ENCODE peak calls at places on chromosomes 3 and 15, in eight cellular contexts. One of them, this sample, is unnamed.

GRCh38 chr3:42612928-42613327 is 12.4 kb downstream of the NKTR start:
- ATAC-seq in HepG2: peak
- ATAC-seq in HCT116: peak
- ATAC-seq in Panc1: peak
- ATAC-seq in GM23338: no peak
- ATAC-seq in GM12878: peak
- ATAC-seq in upper lobe of left lung: no peak
- ATAC-seq in K562: peak
- ATAC-seq in this sample: no peak

GRCh38 chr15:31157644-31158069 is 56.1 kb upstream of the TRPM1 start:
- ATAC-seq in HepG2: peak
- ATAC-seq in HCT116: no peak
- ATAC-seq in Panc1: no peak
- ATAC-seq in GM23338: no peak
- ATAC-seq in GM12878: no peak
- ATAC-seq in upper lobe of left lung: no peak
- ATAC-seq in K562: no peak
- ATAC-seq in this sample: peak

GRCh38 chr3:128283429-128283828 is 130.1 kb downstream of the EEFSEC start:
- ATAC-seq in HepG2: no peak
- ATAC-seq in HCT116: no peak
- ATAC-seq in Panc1: no peak
- ATAC-seq in GM23338: no peak
- ATAC-seq in GM12878: no peak
- ATAC-seq in upper lobe of left lung: no peak
- ATAC-seq in K562: no peak
- ATAC-seq in this sample: no peak

GRCh38 chr3:83953417-83954089 is 1005.2 kb upstream of the CADM2 start:
- ATAC-seq in HepG2: no peak
- ATAC-seq in HCT116: no peak
- ATAC-seq in Panc1: no peak
- ATAC-seq in GM23338: no peak
- ATAC-seq in GM12878: no peak
- ATAC-seq in upper lobe of left lung: no peak
- ATAC-seq in K562: no peak
- ATAC-seq in this sample: no peak

GRCh38 chr3:126107203-126107939 is 23.4 kb upstream of the SLC41A3 start:
- ATAC-seq in HepG2: no peak
- ATAC-seq in HCT116: no peak
- ATAC-seq in Panc1: no peak
- ATAC-seq in GM23338: no peak
- ATAC-seq in GM12878: no peak
- ATAC-seq in upper lobe of left lung: no peak
- ATAC-seq in K562: no peak
- ATAC-seq in this sample: no peak

GRCh38 chr15:34203936-34204335 is 6.0 kb downstream of the KATNBL1 start:
- ATAC-seq in HepG2: no peak
- ATAC-seq in HCT116: no peak
- ATAC-seq in Panc1: no peak
- ATAC-seq in GM23338: no peak
- ATAC-seq in GM12878: no peak
- ATAC-seq in upper lobe of left lung: no peak
- ATAC-seq in K562: no peak
- ATAC-seq in this sample: no peak

GRCh38 chr15:59524331-59524731 is 86.3 kb downstream of the FAM81A start:
- ATAC-seq in HepG2: peak
- ATAC-seq in HCT116: no peak
- ATAC-seq in Panc1: no peak
- ATAC-seq in GM23338: no peak
- ATAC-seq in GM12878: no peak
- ATAC-seq in upper lobe of left lung: peak
- ATAC-seq in K562: no peak
- ATAC-seq in this sample: no peak

GRCh38 chr3:63947594-63947993 is 35.4 kb upstream of the SCAANT1 start:
- ATAC-seq in HepG2: no peak
- ATAC-seq in HCT116: no peak
- ATAC-seq in Panc1: no peak
- ATAC-seq in GM23338: no peak
- ATAC-seq in GM12878: peak
- ATAC-seq in upper lobe of left lung: no peak
- ATAC-seq in K562: no peak
- ATAC-seq in this sample: no peak

GRCh38 chr15:100710213-100710612 is 107.8 kb downstream of the ASB7 start:
- ATAC-seq in HepG2: peak
- ATAC-seq in HCT116: no peak
- ATAC-seq in Panc1: no peak
- ATAC-seq in GM23338: no peak
- ATAC-seq in GM12878: no peak
- ATAC-seq in upper lobe of left lung: peak
- ATAC-seq in K562: no peak
- ATAC-seq in this sample: no peak

GRCh38 chr3:186383026-186383993 is 21.3 kb upstream of the DGKG start:
- ATAC-seq in HepG2: no peak
- ATAC-seq in HCT116: no peak
- ATAC-seq in Panc1: peak
- ATAC-seq in GM23338: peak
- ATAC-seq in GM12878: no peak
- ATAC-seq in upper lobe of left lung: no peak
- ATAC-seq in K562: no peak
- ATAC-seq in this sample: peak

GRCh38 chr3:46593274-46593862 is 19.0 kb upstream of the FAM240A start:
- ATAC-seq in HepG2: no peak
- ATAC-seq in HCT116: no peak
- ATAC-seq in Panc1: no peak
- ATAC-seq in GM23338: peak
- ATAC-seq in GM12878: no peak
- ATAC-seq in upper lobe of left lung: no peak
- ATAC-seq in K562: peak
- ATAC-seq in this sample: no peak

GRCh38 chr3:111808439-111808838 is 50.6 kb upstream of the PHLDB2 start:
- ATAC-seq in HepG2: peak
- ATAC-seq in HCT116: peak
- ATAC-seq in Panc1: no peak
- ATAC-seq in GM23338: no peak
- ATAC-seq in GM12878: no peak
- ATAC-seq in upper lobe of left lung: no peak
- ATAC-seq in K562: no peak
- ATAC-seq in this sample: no peak

GRCh38 chr15:59394166-59394661 is 21.5 kb upstream of the MYO1E start:
- ATAC-seq in HepG2: no peak
- ATAC-seq in HCT116: no peak
- ATAC-seq in Panc1: no peak
- ATAC-seq in GM23338: no peak
- ATAC-seq in GM12878: no peak
- ATAC-seq in upper lobe of left lung: no peak
- ATAC-seq in K562: no peak
- ATAC-seq in this sample: no peak

GRCh38 chr15:92954578-92954977 is 54.5 kb downstream of the CHD2 start:
- ATAC-seq in HepG2: peak
- ATAC-seq in HCT116: no peak
- ATAC-seq in Panc1: no peak
- ATAC-seq in GM23338: no peak
- ATAC-seq in GM12878: peak
- ATAC-seq in upper lobe of left lung: no peak
- ATAC-seq in K562: peak
- ATAC-seq in this sample: no peak

GRCh38 chr3:172127929-172128580 is 88.7 kb downstream of the FNDC3B start:
- ATAC-seq in HepG2: peak
- ATAC-seq in HCT116: no peak
- ATAC-seq in Panc1: no peak
- ATAC-seq in GM23338: no peak
- ATAC-seq in GM12878: no peak
- ATAC-seq in upper lobe of left lung: no peak
- ATAC-seq in K562: no peak
- ATAC-seq in this sample: no peak

GRCh38 chr3:172131746-172132145 is 92.4 kb downstream of the FNDC3B start:
- ATAC-seq in HepG2: no peak
- ATAC-seq in HCT116: no peak
- ATAC-seq in Panc1: no peak
- ATAC-seq in GM23338: no peak
- ATAC-seq in GM12878: no peak
- ATAC-seq in upper lobe of left lung: no peak
- ATAC-seq in K562: no peak
- ATAC-seq in this sample: no peak

GRCh38 chr3:172128852-172129251 is 89.5 kb downstream of the FNDC3B start:
- ATAC-seq in HepG2: no peak
- ATAC-seq in HCT116: no peak
- ATAC-seq in Panc1: no peak
- ATAC-seq in GM23338: no peak
- ATAC-seq in GM12878: no peak
- ATAC-seq in upper lobe of left lung: no peak
- ATAC-seq in K562: no peak
- ATAC-seq in this sample: no peak

GRCh38 chr3:172129534-172129867 is 90.1 kb downstream of the FNDC3B start:
- ATAC-seq in HepG2: no peak
- ATAC-seq in HCT116: no peak
- ATAC-seq in Panc1: no peak
- ATAC-seq in GM23338: no peak
- ATAC-seq in GM12878: no peak
- ATAC-seq in upper lobe of left lung: no peak
- ATAC-seq in K562: no peak
- ATAC-seq in this sample: peak

GRCh38 chr3:172129868-172130751 is 90.7 kb downstream of the FNDC3B start:
- ATAC-seq in HepG2: peak
- ATAC-seq in HCT116: peak
- ATAC-seq in Panc1: peak
- ATAC-seq in GM23338: no peak
- ATAC-seq in GM12878: peak
- ATAC-seq in upper lobe of left lung: peak
- ATAC-seq in K562: peak
- ATAC-seq in this sample: peak
- H3K4me3 ChIP-seq in HepG2: peak
- H3K4me3 ChIP-seq in HCT116: no peak
- H3K4me3 ChIP-seq in Panc1: peak
- H3K4me3 ChIP-seq in GM23338: no peak
- H3K4me3 ChIP-seq in GM12878: no peak
- H3K4me3 ChIP-seq in upper lobe of left lung: no peak
- H3K4me3 ChIP-seq in K562: no peak
- H3K4me3 ChIP-seq in this sample: no peak

GRCh38 chr3:182605882-182606611 is 187.3 kb upstream of the ATP11B start:
- ATAC-seq in HepG2: no peak
- ATAC-seq in HCT116: no peak
- ATAC-seq in Panc1: no peak
- ATAC-seq in GM23338: no peak
- ATAC-seq in GM12878: no peak
- ATAC-seq in upper lobe of left lung: no peak
- ATAC-seq in K562: no peak
- ATAC-seq in this sample: no peak

GRCh38 chr3:182608876-182609275 is 184.4 kb upstream of the ATP11B start:
- ATAC-seq in HepG2: no peak
- ATAC-seq in HCT116: no peak
- ATAC-seq in Panc1: no peak
- ATAC-seq in GM23338: no peak
- ATAC-seq in GM12878: no peak
- ATAC-seq in upper lobe of left lung: no peak
- ATAC-seq in K562: no peak
- ATAC-seq in this sample: no peak

GRCh38 chr3:182606905-182607504 is 186.3 kb upstream of the ATP11B start:
- ATAC-seq in HepG2: no peak
- ATAC-seq in HCT116: no peak
- ATAC-seq in Panc1: no peak
- ATAC-seq in GM23338: no peak
- ATAC-seq in GM12878: no peak
- ATAC-seq in upper lobe of left lung: no peak
- ATAC-seq in K562: no peak
- ATAC-seq in this sample: no peak

GRCh38 chr3:182612332-182612731 is 181.0 kb upstream of the ATP11B start:
- ATAC-seq in HepG2: no peak
- ATAC-seq in HCT116: no peak
- ATAC-seq in Panc1: no peak
- ATAC-seq in GM23338: no peak
- ATAC-seq in GM12878: no peak
- ATAC-seq in upper lobe of left lung: no peak
- ATAC-seq in K562: no peak
- ATAC-seq in this sample: no peak

GRCh38 chr3:182609575-182610156 is 183.6 kb upstream of the ATP11B start:
- ATAC-seq in HepG2: no peak
- ATAC-seq in HCT116: peak
- ATAC-seq in Panc1: no peak
- ATAC-seq in GM23338: no peak
- ATAC-seq in GM12878: no peak
- ATAC-seq in upper lobe of left lung: peak
- ATAC-seq in K562: no peak
- ATAC-seq in this sample: no peak
- TF ChIP-seq POLR2AphosphoS5 in HepG2: no peak
- TF ChIP-seq POLR2AphosphoS5 in HCT116: peak
- TF ChIP-seq POLR2AphosphoS5 in Panc1: no peak
- TF ChIP-seq POLR2AphosphoS5 in GM23338: no peak
- TF ChIP-seq POLR2AphosphoS5 in GM12878: no peak
- TF ChIP-seq POLR2AphosphoS5 in upper lobe of left lung: no peak
- TF ChIP-seq POLR2AphosphoS5 in K562: no peak
- TF ChIP-seq POLR2AphosphoS5 in this sample: no peak

GRCh38 chr3:19075037-19075436 is 73.3 kb upstream of the KCNH8 start:
- ATAC-seq in HepG2: no peak
- ATAC-seq in HCT116: no peak
- ATAC-seq in Panc1: no peak
- ATAC-seq in GM23338: no peak
- ATAC-seq in GM12878: no peak
- ATAC-seq in upper lobe of left lung: no peak
- ATAC-seq in K562: no peak
- ATAC-seq in this sample: no peak

GRCh38 chr3:19073341-19074105 is 74.8 kb upstream of the KCNH8 start:
- ATAC-seq in HepG2: no peak
- ATAC-seq in HCT116: no peak
- ATAC-seq in Panc1: no peak
- ATAC-seq in GM23338: no peak
- ATAC-seq in GM12878: no peak
- ATAC-seq in upper lobe of left lung: no peak
- ATAC-seq in K562: no peak
- ATAC-seq in this sample: no peak

GRCh38 chr3:19074257-19074938 is 73.9 kb upstream of the KCNH8 start:
- ATAC-seq in HepG2: no peak
- ATAC-seq in HCT116: no peak
- ATAC-seq in Panc1: no peak
- ATAC-seq in GM23338: peak
- ATAC-seq in GM12878: no peak
- ATAC-seq in upper lobe of left lung: no peak
- ATAC-seq in K562: no peak
- ATAC-seq in this sample: no peak

DNA sequence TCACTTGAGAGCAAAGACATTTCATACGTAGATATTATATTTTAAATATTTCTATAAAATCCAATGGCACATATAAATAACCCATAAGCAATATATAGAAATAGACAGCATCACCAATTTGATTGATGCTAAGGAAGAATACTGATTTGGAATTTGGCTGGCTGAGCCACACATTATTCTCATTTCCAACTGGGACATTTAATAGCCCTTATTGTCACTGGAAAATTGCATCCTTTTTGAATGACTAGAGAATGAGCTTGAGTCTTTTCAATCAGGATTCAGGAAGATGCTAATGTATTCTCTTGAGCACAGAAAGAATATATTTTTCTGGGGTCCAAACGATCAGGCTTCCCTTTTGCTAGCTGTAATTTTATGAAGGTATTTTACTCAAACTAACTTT is 70.9 kb upstream of the KCNH8 start:
- ATAC-seq in HepG2: no peak
- ATAC-seq in HCT116: no peak
- ATAC-seq in Panc1: no peak
- ATAC-seq in GM23338: no peak
- ATAC-seq in GM12878: no peak
- ATAC-seq in upper lobe of left lung: no peak
- ATAC-seq in K562: no peak
- ATAC-seq in this sample: no peak
- H3K4me3 ChIP-seq in HepG2: no peak
- H3K4me3 ChIP-seq in HCT116: no peak
- H3K4me3 ChIP-seq in Panc1: no peak
- H3K4me3 ChIP-seq in GM23338: no peak
- H3K4me3 ChIP-seq in GM12878: no peak
- H3K4me3 ChIP-seq in upper lobe of left lung: no peak
- H3K4me3 ChIP-seq in K562: no peak
- H3K4me3 ChIP-seq in this sample: no peak

GRCh38 chr3:44106761-44107160 is 134.9 kb upstream of the TOPAZ1 start:
- ATAC-seq in HepG2: no peak
- ATAC-seq in HCT116: no peak
- ATAC-seq in Panc1: no peak
- ATAC-seq in GM23338: no peak
- ATAC-seq in GM12878: no peak
- ATAC-seq in upper lobe of left lung: no peak
- ATAC-seq in K562: no peak
- ATAC-seq in this sample: no peak
- TF ChIP-seq POLR2AphosphoS5 in HepG2: no peak
- TF ChIP-seq POLR2AphosphoS5 in HCT116: no peak
- TF ChIP-seq POLR2AphosphoS5 in Panc1: no peak
- TF ChIP-seq POLR2AphosphoS5 in GM23338: no peak
- TF ChIP-seq POLR2AphosphoS5 in GM12878: no peak
- TF ChIP-seq POLR2AphosphoS5 in upper lobe of left lung: no peak
- TF ChIP-seq POLR2AphosphoS5 in K562: no peak
- TF ChIP-seq POLR2AphosphoS5 in this sample: no peak

This sample was measured in gastroesophageal sphincter.